ENCODE peak calls at places on chromosomes 11 and 22, in four cellular contexts. One of them, this sample, is unnamed.

GRCh38 chr11:28343304-28344233 is 235.4 kb downstream of the METTL15 start:
- ATAC-seq in activated CD8-positive, alpha-beta T cell treated with anti-CD3 and anti-CD28 coated beads for 36 hours: no peak
- ATAC-seq in activated CD4-positive, CD25-positive, alpha-beta regulatory T cell treated with anti-CD3 and anti-CD28 coated beads, Interleukin-2, amount 50 U/mL, for 24 hours: no peak
- ATAC-seq in activated naive CD8-positive, alpha-beta T cell treated with anti-CD3 and anti-CD28 coated beads, Interleukin-2, amount 10 ng/mL, durations not matched to agents 7 days and 5 days: no peak
- ATAC-seq in this sample: peak

GRCh38 chr11:20112291-20113146 is 47.8 kb downstream of the DBX1 start:
- ATAC-seq in activated CD8-positive, alpha-beta T cell treated with anti-CD3 and anti-CD28 coated beads for 36 hours: peak
- ATAC-seq in activated CD4-positive, CD25-positive, alpha-beta regulatory T cell treated with anti-CD3 and anti-CD28 coated beads, Interleukin-2, amount 50 U/mL, for 24 hours: no peak
- ATAC-seq in activated naive CD8-positive, alpha-beta T cell treated with anti-CD3 and anti-CD28 coated beads, Interleukin-2, amount 10 ng/mL, durations not matched to agents 7 days and 5 days: no peak
- ATAC-seq in this sample: peak

GRCh38 chr11:1843098-1843473 is 4.3 kb downstream of the TNNI2 start:
- ATAC-seq in activated CD8-positive, alpha-beta T cell treated with anti-CD3 and anti-CD28 coated beads for 36 hours: no peak
- ATAC-seq in activated CD4-positive, CD25-positive, alpha-beta regulatory T cell treated with anti-CD3 and anti-CD28 coated beads, Interleukin-2, amount 50 U/mL, for 24 hours: no peak
- ATAC-seq in activated naive CD8-positive, alpha-beta T cell treated with anti-CD3 and anti-CD28 coated beads, Interleukin-2, amount 10 ng/mL, durations not matched to agents 7 days and 5 days: no peak
- ATAC-seq in this sample: no peak

GRCh38 chr11:115439385-115439784 is 64.8 kb downstream of the CADM1 start:
- ATAC-seq in activated CD8-positive, alpha-beta T cell treated with anti-CD3 and anti-CD28 coated beads for 36 hours: no peak
- ATAC-seq in activated CD4-positive, CD25-positive, alpha-beta regulatory T cell treated with anti-CD3 and anti-CD28 coated beads, Interleukin-2, amount 50 U/mL, for 24 hours: no peak
- ATAC-seq in activated naive CD8-positive, alpha-beta T cell treated with anti-CD3 and anti-CD28 coated beads, Interleukin-2, amount 10 ng/mL, durations not matched to agents 7 days and 5 days: no peak
- ATAC-seq in this sample: peak

GRCh38 chr11:61534901-61535839 is 26.6 kb downstream of the LRRC10B start:
- ATAC-seq in activated CD8-positive, alpha-beta T cell treated with anti-CD3 and anti-CD28 coated beads for 36 hours: no peak
- ATAC-seq in activated CD4-positive, CD25-positive, alpha-beta regulatory T cell treated with anti-CD3 and anti-CD28 coated beads, Interleukin-2, amount 50 U/mL, for 24 hours: no peak
- ATAC-seq in activated naive CD8-positive, alpha-beta T cell treated with anti-CD3 and anti-CD28 coated beads, Interleukin-2, amount 10 ng/mL, durations not matched to agents 7 days and 5 days: no peak
- ATAC-seq in this sample: no peak

GRCh38 chr11:64762916-64763803 is 3.4 kb upstream of the PYGM start:
- ATAC-seq in activated CD8-positive, alpha-beta T cell treated with anti-CD3 and anti-CD28 coated beads for 36 hours: peak
- ATAC-seq in activated CD4-positive, CD25-positive, alpha-beta regulatory T cell treated with anti-CD3 and anti-CD28 coated beads, Interleukin-2, amount 50 U/mL, for 24 hours: peak
- ATAC-seq in activated naive CD8-positive, alpha-beta T cell treated with anti-CD3 and anti-CD28 coated beads, Interleukin-2, amount 10 ng/mL, durations not matched to agents 7 days and 5 days: peak
- ATAC-seq in this sample: peak

GRCh38 chr11:134014502-134014901 is 54.4 kb upstream of the JAM3 start:
- ATAC-seq in activated CD8-positive, alpha-beta T cell treated with anti-CD3 and anti-CD28 coated beads for 36 hours: peak
- ATAC-seq in activated CD4-positive, CD25-positive, alpha-beta regulatory T cell treated with anti-CD3 and anti-CD28 coated beads, Interleukin-2, amount 50 U/mL, for 24 hours: no peak
- ATAC-seq in activated naive CD8-positive, alpha-beta T cell treated with anti-CD3 and anti-CD28 coated beads, Interleukin-2, amount 10 ng/mL, durations not matched to agents 7 days and 5 days: no peak
- ATAC-seq in this sample: peak

GRCh38 chr11:130403301-130403804 is 25.1 kb downstream of the ADAMTS8 start:
- ATAC-seq in activated CD8-positive, alpha-beta T cell treated with anti-CD3 and anti-CD28 coated beads for 36 hours: no peak
- ATAC-seq in activated CD4-positive, CD25-positive, alpha-beta regulatory T cell treated with anti-CD3 and anti-CD28 coated beads, Interleukin-2, amount 50 U/mL, for 24 hours: no peak
- ATAC-seq in activated naive CD8-positive, alpha-beta T cell treated with anti-CD3 and anti-CD28 coated beads, Interleukin-2, amount 10 ng/mL, durations not matched to agents 7 days and 5 days: no peak
- ATAC-seq in this sample: peak

GRCh38 chr11:73072935-73073481 is 69.1 kb downstream of the FCHSD2 start:
- ATAC-seq in activated CD8-positive, alpha-beta T cell treated with anti-CD3 and anti-CD28 coated beads for 36 hours: peak
- ATAC-seq in activated CD4-positive, CD25-positive, alpha-beta regulatory T cell treated with anti-CD3 and anti-CD28 coated beads, Interleukin-2, amount 50 U/mL, for 24 hours: peak
- ATAC-seq in activated naive CD8-positive, alpha-beta T cell treated with anti-CD3 and anti-CD28 coated beads, Interleukin-2, amount 10 ng/mL, durations not matched to agents 7 days and 5 days: peak
- ATAC-seq in this sample: peak

GRCh38 chr11:58905716-58906547 is 33.4 kb upstream of the GLYATL1 start:
- ATAC-seq in activated CD8-positive, alpha-beta T cell treated with anti-CD3 and anti-CD28 coated beads for 36 hours: no peak
- ATAC-seq in activated CD4-positive, CD25-positive, alpha-beta regulatory T cell treated with anti-CD3 and anti-CD28 coated beads, Interleukin-2, amount 50 U/mL, for 24 hours: no peak
- ATAC-seq in activated naive CD8-positive, alpha-beta T cell treated with anti-CD3 and anti-CD28 coated beads, Interleukin-2, amount 10 ng/mL, durations not matched to agents 7 days and 5 days: no peak
- ATAC-seq in this sample: peak

GRCh38 chr11:35344990-35345655 is 74.2 kb downstream of the SLC1A2 start:
- ATAC-seq in activated CD8-positive, alpha-beta T cell treated with anti-CD3 and anti-CD28 coated beads for 36 hours: no peak
- ATAC-seq in activated CD4-positive, CD25-positive, alpha-beta regulatory T cell treated with anti-CD3 and anti-CD28 coated beads, Interleukin-2, amount 50 U/mL, for 24 hours: no peak
- ATAC-seq in activated naive CD8-positive, alpha-beta T cell treated with anti-CD3 and anti-CD28 coated beads, Interleukin-2, amount 10 ng/mL, durations not matched to agents 7 days and 5 days: no peak
- ATAC-seq in this sample: no peak

GRCh38 chr22:28297504-28297903 is 378.4 kb upstream of the PITPNB start:
- ATAC-seq in activated CD8-positive, alpha-beta T cell treated with anti-CD3 and anti-CD28 coated beads for 36 hours: no peak
- ATAC-seq in activated CD4-positive, CD25-positive, alpha-beta regulatory T cell treated with anti-CD3 and anti-CD28 coated beads, Interleukin-2, amount 50 U/mL, for 24 hours: no peak
- ATAC-seq in activated naive CD8-positive, alpha-beta T cell treated with anti-CD3 and anti-CD28 coated beads, Interleukin-2, amount 10 ng/mL, durations not matched to agents 7 days and 5 days: no peak
- ATAC-seq in this sample: no peak

GRCh38 chr11:14645985-14646900 is 2.6 kb downstream of the PDE3B start:
- ATAC-seq in activated CD8-positive, alpha-beta T cell treated with anti-CD3 and anti-CD28 coated beads for 36 hours: no peak
- ATAC-seq in activated CD4-positive, CD25-positive, alpha-beta regulatory T cell treated with anti-CD3 and anti-CD28 coated beads, Interleukin-2, amount 50 U/mL, for 24 hours: no peak
- ATAC-seq in activated naive CD8-positive, alpha-beta T cell treated with anti-CD3 and anti-CD28 coated beads, Interleukin-2, amount 10 ng/mL, durations not matched to agents 7 days and 5 days: no peak
- ATAC-seq in this sample: no peak

GRCh38 chr11:11427185-11427944 is 74.3 kb upstream of the CSNK2A3 start:
- ATAC-seq in activated CD8-positive, alpha-beta T cell treated with anti-CD3 and anti-CD28 coated beads for 36 hours: no peak
- ATAC-seq in activated CD4-positive, CD25-positive, alpha-beta regulatory T cell treated with anti-CD3 and anti-CD28 coated beads, Interleukin-2, amount 50 U/mL, for 24 hours: no peak
- ATAC-seq in activated naive CD8-positive, alpha-beta T cell treated with anti-CD3 and anti-CD28 coated beads, Interleukin-2, amount 10 ng/mL, durations not matched to agents 7 days and 5 days: no peak
- ATAC-seq in this sample: no peak

GRCh38 chr11:116829525-116830183 is at the start of gene APOC3:
- ATAC-seq in activated CD8-positive, alpha-beta T cell treated with anti-CD3 and anti-CD28 coated beads for 36 hours: no peak
- ATAC-seq in activated CD4-positive, CD25-positive, alpha-beta regulatory T cell treated with anti-CD3 and anti-CD28 coated beads, Interleukin-2, amount 50 U/mL, for 24 hours: no peak
- ATAC-seq in activated naive CD8-positive, alpha-beta T cell treated with anti-CD3 and anti-CD28 coated beads, Interleukin-2, amount 10 ng/mL, durations not matched to agents 7 days and 5 days: no peak
- ATAC-seq in this sample: peak

GRCh38 chr11:75387742-75388294 is 11.5 kb upstream of the RPS3 start:
- ATAC-seq in activated CD8-positive, alpha-beta T cell treated with anti-CD3 and anti-CD28 coated beads for 36 hours: no peak
- ATAC-seq in activated CD4-positive, CD25-positive, alpha-beta regulatory T cell treated with anti-CD3 and anti-CD28 coated beads, Interleukin-2, amount 50 U/mL, for 24 hours: no peak
- ATAC-seq in activated naive CD8-positive, alpha-beta T cell treated with anti-CD3 and anti-CD28 coated beads, Interleukin-2, amount 10 ng/mL, durations not matched to agents 7 days and 5 days: no peak
- ATAC-seq in this sample: no peak

GRCh38 chr22:45731798-45732495 is 60.3 kb downstream of the ATXN10 start:
- ATAC-seq in activated CD8-positive, alpha-beta T cell treated with anti-CD3 and anti-CD28 coated beads for 36 hours: no peak
- ATAC-seq in activated CD4-positive, CD25-positive, alpha-beta regulatory T cell treated with anti-CD3 and anti-CD28 coated beads, Interleukin-2, amount 50 U/mL, for 24 hours: no peak
- ATAC-seq in activated naive CD8-positive, alpha-beta T cell treated with anti-CD3 and anti-CD28 coated beads, Interleukin-2, amount 10 ng/mL, durations not matched to agents 7 days and 5 days: no peak
- ATAC-seq in this sample: peak

GRCh38 chr22:23722724-23723123 is 28.2 kb downstream of the ZNF70 start:
- ATAC-seq in activated CD8-positive, alpha-beta T cell treated with anti-CD3 and anti-CD28 coated beads for 36 hours: no peak
- ATAC-seq in activated CD4-positive, CD25-positive, alpha-beta regulatory T cell treated with anti-CD3 and anti-CD28 coated beads, Interleukin-2, amount 50 U/mL, for 24 hours: no peak
- ATAC-seq in activated naive CD8-positive, alpha-beta T cell treated with anti-CD3 and anti-CD28 coated beads, Interleukin-2, amount 10 ng/mL, durations not matched to agents 7 days and 5 days: no peak
- ATAC-seq in this sample: no peak

GRCh38 chr22:17120281-17120680 is 879 bp downstream of the TMEM121B start:
- ATAC-seq in activated CD8-positive, alpha-beta T cell treated with anti-CD3 and anti-CD28 coated beads for 36 hours: peak
- ATAC-seq in activated CD4-positive, CD25-positive, alpha-beta regulatory T cell treated with anti-CD3 and anti-CD28 coated beads, Interleukin-2, amount 50 U/mL, for 24 hours: peak
- ATAC-seq in activated naive CD8-positive, alpha-beta T cell treated with anti-CD3 and anti-CD28 coated beads, Interleukin-2, amount 10 ng/mL, durations not matched to agents 7 days and 5 days: peak
- ATAC-seq in this sample: peak

GRCh38 chr22:46632646-46633249 is 12.6 kb downstream of the GRAMD4 start:
- ATAC-seq in activated CD8-positive, alpha-beta T cell treated with anti-CD3 and anti-CD28 coated beads for 36 hours: no peak
- ATAC-seq in activated CD4-positive, CD25-positive, alpha-beta regulatory T cell treated with anti-CD3 and anti-CD28 coated beads, Interleukin-2, amount 50 U/mL, for 24 hours: no peak
- ATAC-seq in activated naive CD8-positive, alpha-beta T cell treated with anti-CD3 and anti-CD28 coated beads, Interleukin-2, amount 10 ng/mL, durations not matched to agents 7 days and 5 days: no peak
- ATAC-seq in this sample: no peak

GRCh38 chr11:77019976-77020591 is 14.1 kb upstream of the B3GNT6 start:
- ATAC-seq in activated CD8-positive, alpha-beta T cell treated with anti-CD3 and anti-CD28 coated beads for 36 hours: no peak
- ATAC-seq in activated CD4-positive, CD25-positive, alpha-beta regulatory T cell treated with anti-CD3 and anti-CD28 coated beads, Interleukin-2, amount 50 U/mL, for 24 hours: no peak
- ATAC-seq in activated naive CD8-positive, alpha-beta T cell treated with anti-CD3 and anti-CD28 coated beads, Interleukin-2, amount 10 ng/mL, durations not matched to agents 7 days and 5 days: no peak
- ATAC-seq in this sample: no peak

GRCh38 chr22:39367040-39367439 is 17.2 kb downstream of the SYNGR1 start:
- ATAC-seq in activated CD8-positive, alpha-beta T cell treated with anti-CD3 and anti-CD28 coated beads for 36 hours: peak
- ATAC-seq in activated CD4-positive, CD25-positive, alpha-beta regulatory T cell treated with anti-CD3 and anti-CD28 coated beads, Interleukin-2, amount 50 U/mL, for 24 hours: no peak
- ATAC-seq in activated naive CD8-positive, alpha-beta T cell treated with anti-CD3 and anti-CD28 coated beads, Interleukin-2, amount 10 ng/mL, durations not matched to agents 7 days and 5 days: no peak
- ATAC-seq in this sample: no peak

GRCh38 chr11:20618083-20618482 is 18.7 kb downstream of the SLC6A5 start:
- ATAC-seq in activated CD8-positive, alpha-beta T cell treated with anti-CD3 and anti-CD28 coated beads for 36 hours: no peak
- ATAC-seq in activated CD4-positive, CD25-positive, alpha-beta regulatory T cell treated with anti-CD3 and anti-CD28 coated beads, Interleukin-2, amount 50 U/mL, for 24 hours: no peak
- ATAC-seq in activated naive CD8-positive, alpha-beta T cell treated with anti-CD3 and anti-CD28 coated beads, Interleukin-2, amount 10 ng/mL, durations not matched to agents 7 days and 5 days: no peak
- ATAC-seq in this sample: no peak

GRCh38 chr11:119584193-119585037 is 144.6 kb downstream of the NECTIN1 start:
- ATAC-seq in activated CD8-positive, alpha-beta T cell treated with anti-CD3 and anti-CD28 coated beads for 36 hours: peak
- ATAC-seq in activated CD4-positive, CD25-positive, alpha-beta regulatory T cell treated with anti-CD3 and anti-CD28 coated beads, Interleukin-2, amount 50 U/mL, for 24 hours: no peak
- ATAC-seq in activated naive CD8-positive, alpha-beta T cell treated with anti-CD3 and anti-CD28 coated beads, Interleukin-2, amount 10 ng/mL, durations not matched to agents 7 days and 5 days: peak
- ATAC-seq in this sample: peak

GRCh38 chr11:34468209-34468841 is 29.6 kb downstream of the CAT start:
- ATAC-seq in activated CD8-positive, alpha-beta T cell treated with anti-CD3 and anti-CD28 coated beads for 36 hours: peak
- ATAC-seq in activated CD4-positive, CD25-positive, alpha-beta regulatory T cell treated with anti-CD3 and anti-CD28 coated beads, Interleukin-2, amount 50 U/mL, for 24 hours: no peak
- ATAC-seq in activated naive CD8-positive, alpha-beta T cell treated with anti-CD3 and anti-CD28 coated beads, Interleukin-2, amount 10 ng/mL, durations not matched to agents 7 days and 5 days: no peak
- ATAC-seq in this sample: no peak

GRCh38 chr11:13338437-13339069 is 61.0 kb downstream of the BMAL1 start:
- ATAC-seq in activated CD8-positive, alpha-beta T cell treated with anti-CD3 and anti-CD28 coated beads for 36 hours: peak
- ATAC-seq in activated CD4-positive, CD25-positive, alpha-beta regulatory T cell treated with anti-CD3 and anti-CD28 coated beads, Interleukin-2, amount 50 U/mL, for 24 hours: peak
- ATAC-seq in activated naive CD8-positive, alpha-beta T cell treated with anti-CD3 and anti-CD28 coated beads, Interleukin-2, amount 10 ng/mL, durations not matched to agents 7 days and 5 days: peak
- ATAC-seq in this sample: peak

GRCh38 chr11:120194166-120194565 is 16.7 kb upstream of the OAF start:
- ATAC-seq in activated CD8-positive, alpha-beta T cell treated with anti-CD3 and anti-CD28 coated beads for 36 hours: no peak
- ATAC-seq in activated CD4-positive, CD25-positive, alpha-beta regulatory T cell treated with anti-CD3 and anti-CD28 coated beads, Interleukin-2, amount 50 U/mL, for 24 hours: no peak
- ATAC-seq in activated naive CD8-positive, alpha-beta T cell treated with anti-CD3 and anti-CD28 coated beads, Interleukin-2, amount 10 ng/mL, durations not matched to agents 7 days and 5 days: no peak
- ATAC-seq in this sample: no peak

GRCh38 chr11:17314904-17315426 is 36.6 kb upstream of the NCR3LG1 start:
- ATAC-seq in activated CD8-positive, alpha-beta T cell treated with anti-CD3 and anti-CD28 coated beads for 36 hours: peak
- ATAC-seq in activated CD4-positive, CD25-positive, alpha-beta regulatory T cell treated with anti-CD3 and anti-CD28 coated beads, Interleukin-2, amount 50 U/mL, for 24 hours: no peak
- ATAC-seq in activated naive CD8-positive, alpha-beta T cell treated with anti-CD3 and anti-CD28 coated beads, Interleukin-2, amount 10 ng/mL, durations not matched to agents 7 days and 5 days: peak
- ATAC-seq in this sample: no peak

GRCh38 chr11:64531906-64532312 is 59.1 kb upstream of the SLC22A12 start:
- ATAC-seq in activated CD8-positive, alpha-beta T cell treated with anti-CD3 and anti-CD28 coated beads for 36 hours: no peak
- ATAC-seq in activated CD4-positive, CD25-positive, alpha-beta regulatory T cell treated with anti-CD3 and anti-CD28 coated beads, Interleukin-2, amount 50 U/mL, for 24 hours: no peak
- ATAC-seq in activated naive CD8-positive, alpha-beta T cell treated with anti-CD3 and anti-CD28 coated beads, Interleukin-2, amount 10 ng/mL, durations not matched to agents 7 days and 5 days: no peak
- ATAC-seq in this sample: no peak

GRCh38 chr11:22162754-22163153 is 30.1 kb upstream of the ANO5 start:
- ATAC-seq in activated CD8-positive, alpha-beta T cell treated with anti-CD3 and anti-CD28 coated beads for 36 hours: no peak
- ATAC-seq in activated CD4-positive, CD25-positive, alpha-beta regulatory T cell treated with anti-CD3 and anti-CD28 coated beads, Interleukin-2, amount 50 U/mL, for 24 hours: no peak
- ATAC-seq in activated naive CD8-positive, alpha-beta T cell treated with anti-CD3 and anti-CD28 coated beads, Interleukin-2, amount 10 ng/mL, durations not matched to agents 7 days and 5 days: no peak
- ATAC-seq in this sample: no peak

GRCh38 chr22:50672041-50672440 is 582 bp upstream of the SHANK3 start:
- ATAC-seq in activated CD8-positive, alpha-beta T cell treated with anti-CD3 and anti-CD28 coated beads for 36 hours: no peak
- ATAC-seq in activated CD4-positive, CD25-positive, alpha-beta regulatory T cell treated with anti-CD3 and anti-CD28 coated beads, Interleukin-2, amount 50 U/mL, for 24 hours: no peak
- ATAC-seq in activated naive CD8-positive, alpha-beta T cell treated with anti-CD3 and anti-CD28 coated beads, Interleukin-2, amount 10 ng/mL, durations not matched to agents 7 days and 5 days: no peak
- ATAC-seq in this sample: no peak

GRCh38 chr11:71447791-71448256 is 369 bp downstream of the DHCR7 start:
- ATAC-seq in activated CD8-positive, alpha-beta T cell treated with anti-CD3 and anti-CD28 coated beads for 36 hours: peak
- ATAC-seq in activated CD4-positive, CD25-positive, alpha-beta regulatory T cell treated with anti-CD3 and anti-CD28 coated beads, Interleukin-2, amount 50 U/mL, for 24 hours: peak
- ATAC-seq in activated naive CD8-positive, alpha-beta T cell treated with anti-CD3 and anti-CD28 coated beads, Interleukin-2, amount 10 ng/mL, durations not matched to agents 7 days and 5 days: peak
- ATAC-seq in this sample: peak

GRCh38 chr11:80779907-80780615 is 1339.2 kb upstream of the TENM4 start:
- ATAC-seq in activated CD8-positive, alpha-beta T cell treated with anti-CD3 and anti-CD28 coated beads for 36 hours: no peak
- ATAC-seq in activated CD4-positive, CD25-positive, alpha-beta regulatory T cell treated with anti-CD3 and anti-CD28 coated beads, Interleukin-2, amount 50 U/mL, for 24 hours: no peak
- ATAC-seq in activated naive CD8-positive, alpha-beta T cell treated with anti-CD3 and anti-CD28 coated beads, Interleukin-2, amount 10 ng/mL, durations not matched to agents 7 days and 5 days: no peak
- ATAC-seq in this sample: no peak

This sample was measured in SK-N-SH treated with all-trans-retinoic acid at 6 μM for 48 hours.